ENCODE peak calls at places on chromosome 14, in five cellular contexts. Z is lung, F is tibial artery, I is iPS DF 6.9, G is hepatocyte. T is an unnamed sample. For H3K4me1 and H3K27me3, the result is how much of the 10 kb centered on the place peaks cover.

GRCh38 chr14:64764641-64765520 is 60.7 kb downstream of the PLEKHG3 start:
- DNase-seq in F (peak), G (peak), I (peak), Z (peak), T (peak)

GRCh38 chr14:32078030-32078793 is 1.1 kb downstream of the ARHGAP5 start:
- DNase-seq in F (peak), Z (peak), G (peak), I (no peak), T (peak)

GRCh38 chr14:50573862-50574261 is 13.9 kb downstream of the ATL1 start:
- DNase-seq in I (no peak), Z (no peak), G (peak), F (no peak), T (no peak)

GRCh38 chr14:53501361-53502320 is 348.5 kb upstream of the DDHD1 start:
- DNase-seq in G (peak), Z (no peak), I (no peak), F (no peak), T (peak)

GRCh38 chr14:81337073-81337472 is 63.1 kb downstream of the STON2 start:
- DNase-seq in Z (no peak), F (no peak), I (no peak), G (no peak), T (no peak)

GRCh38 chr14:65095633-65096205 is 6.6 kb downstream of the MAX start:
- DNase-seq in F (peak), Z (peak), G (peak), I (no peak), T (no peak)

GRCh38 chr14:23300687-23301223 is 1.9 kb downstream of the PPP1R3E start:
- DNase-seq in G (peak), I (no peak), F (peak), Z (no peak), T (no peak)

GRCh38 chr14:92362781-92363235 is 39.8 kb downstream of the SLC24A4 start:
- DNase-seq in Z (no peak), G (no peak), F (peak), I (no peak), T (no peak)

GRCh38 chr14:35766700-35767082 is 42.4 kb downstream of the RALGAPA1 start:
- DNase-seq in Z (no peak), G (no peak), F (no peak), I (no peak), T (no peak)

GRCh38 chr14:20458031-20458789 is 3.0 kb downstream of the PIP4P1 start:
- DNase-seq in I (no peak), Z (no peak), G (no peak), F (no peak), T (no peak)

GRCh38 chr14:30420489-30420888 is 138.5 kb upstream of the G2E3 start:
- DNase-seq in Z (no peak), G (no peak), I (no peak), F (no peak), T (no peak)

GRCh38 chr14:33567736-33568124 is 383.1 kb downstream of the EGLN3 start:
- DNase-seq in G (no peak), I (no peak), F (no peak), Z (no peak), T (no peak)

GRCh38 chr14:56135668-56136067 is 17.5 kb downstream of the PELI2 start:
- DNase-seq in I (no peak), Z (no peak), F (no peak), G (no peak), T (no peak)

GRCh38 chr14:51972566-51972965 is 16.8 kb upstream of the RTRAF start:
- DNase-seq in F (no peak), G (no peak), I (no peak), Z (no peak), T (no peak)

GRCh38 chr14:104286496-104286895 is 148.1 kb downstream of the KIF26A start:
- DNase-seq in F (no peak), I (no peak), Z (no peak), G (no peak), T (no peak)

GRCh38 chr14:70886421-70887206 is 20.6 kb upstream of the PCNX1 start:
- DNase-seq in I (no peak), G (no peak), F (no peak), Z (no peak), T (no peak)

GRCh38 chr14:64758025-64758521 is 53.8 kb downstream of the PLEKHG3 start:
- DNase-seq in Z (no peak), G (peak), F (no peak), I (no peak), T (no peak)

GRCh38 chr14:20228681-20229080 is at the start of gene OR11H7:
- DNase-seq in F (no peak), Z (no peak), G (no peak), I (no peak), T (no peak)

GRCh38 chr14:68766299-68767247 is 26.3 kb downstream of the ZFP36L1 start:
- DNase-seq in F (no peak), G (no peak), Z (no peak), I (no peak), T (no peak)

GRCh38 chr14:42248131-42248530 is 641.5 kb downstream of the LRFN5 start:
- DNase-seq in Z (no peak), F (no peak), I (no peak), G (no peak), T (peak)

GRCh38 chr14:49506650-49507049 is 79.5 kb downstream of the RPS29 start:
- DNase-seq in G (no peak), Z (no peak), I (no peak), F (no peak), T (no peak)

GRCh38 chr14:74763803-74764531 is 851 bp downstream of the YLPM1 start:
- DNase-seq in Z (no peak), I (no peak), G (peak), F (peak), T (peak)

GRCh38 chr14:104676694-104677505 is 12.5 kb upstream of the INF2 start:
- DNase-seq in I (no peak), Z (no peak), F (no peak), G (peak), T (peak)

GRCh38 chr14:77123381-77124344 is 17.9 kb downstream of the ZDHHC22 start:
- DNase-seq in F (no peak), G (peak), Z (peak), I (no peak), T (no peak)

GRCh38 chr14:105052110-105052458 is 13.1 kb downstream of the GPR132 start:
- DNase-seq in Z (no peak), F (no peak), G (no peak), I (no peak), T (no peak)

GRCh38 chr14:64581817-64582216 is 32.1 kb downstream of the PPP1R36 start:
- DNase-seq in G (no peak), F (no peak), I (no peak), Z (no peak), T (no peak)

GRCh38 chr14:62939970-62940369 is 105.3 kb downstream of the KCNH5 start:
- DNase-seq in G (no peak), I (no peak), F (no peak), Z (no peak), T (peak)

GRCh38 chr14:25756880-25757279 is 706.9 kb upstream of the STXBP6 start:
- DNase-seq in Z (no peak), F (no peak), I (peak), G (no peak), T (no peak)

GRCh38 chr14:93320489-93320888 is 12.3 kb downstream of the BTBD7 start:
- DNase-seq in G (no peak), I (no peak), F (no peak), Z (no peak), T (no peak)

GRCh38 chr14:71166434-71166833 is 259.2 kb downstream of the PCNX1 start:
- DNase-seq in F (no peak), G (peak), Z (no peak), I (peak), T (peak)

GRCh38 chr14:80434574-80435321 is 223.4 kb upstream of the DIO2 start:
- DNase-seq in F (no peak), G (peak), Z (no peak), I (no peak), T (no peak)

GRCh38 chr14:65850429-65851145 is 438.1 kb downstream of the FUT8 start:
- DNase-seq in F (no peak), Z (no peak), I (no peak), G (no peak), T (no peak)

GRCh38 chr14:96274122-96274910 is 18.3 kb downstream of the BDKRB1 start:
- DNase-seq in I (no peak), Z (no peak), F (no peak), G (peak), T (no peak)

GRCh38 chr14:50497351-50497750 is 35.0 kb downstream of the MAP4K5 start:
- DNase-seq in F (no peak), I (no peak), Z (no peak), G (no peak), T (no peak)

GRCh38 chr14:105448706-105449111 is 25.9 kb upstream of the CRIP2 start:
- DNase-seq in F (peak), I (peak), G (peak), Z (peak), T (peak)

GRCh38 chr14:81453166-81453766 is 53.1 kb upstream of the STON2 start:
- DNase-seq in Z (peak), G (peak), I (no peak), F (peak), T (peak)

DNA sequence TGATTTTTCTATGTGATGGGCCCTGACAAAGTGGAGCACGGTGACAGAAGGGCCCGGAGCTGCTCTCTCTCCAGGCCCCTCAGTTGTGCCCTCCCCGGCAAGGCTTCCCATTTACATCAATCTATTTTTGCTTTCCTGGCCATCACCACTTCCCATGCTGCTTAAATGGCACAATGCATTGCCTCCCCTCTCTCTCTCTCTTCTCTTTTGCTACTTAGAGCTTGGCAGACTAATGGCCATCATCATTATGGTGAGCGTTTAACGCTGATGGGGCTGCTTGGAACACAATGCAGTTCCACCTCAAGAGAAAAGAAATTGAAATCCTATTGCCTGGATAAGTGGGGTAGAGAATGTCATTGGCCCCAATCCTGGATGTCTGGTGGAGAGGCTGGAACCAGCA is 270.6 kb upstream of the DIO3 start:
- DNase-seq in Z (no peak), G (no peak), F (no peak), I (no peak), T (no peak)
- H3K4me1 ChIP-seq in Z (under half), G (under half), F (under half), I (under half), T (under half)

DNA sequence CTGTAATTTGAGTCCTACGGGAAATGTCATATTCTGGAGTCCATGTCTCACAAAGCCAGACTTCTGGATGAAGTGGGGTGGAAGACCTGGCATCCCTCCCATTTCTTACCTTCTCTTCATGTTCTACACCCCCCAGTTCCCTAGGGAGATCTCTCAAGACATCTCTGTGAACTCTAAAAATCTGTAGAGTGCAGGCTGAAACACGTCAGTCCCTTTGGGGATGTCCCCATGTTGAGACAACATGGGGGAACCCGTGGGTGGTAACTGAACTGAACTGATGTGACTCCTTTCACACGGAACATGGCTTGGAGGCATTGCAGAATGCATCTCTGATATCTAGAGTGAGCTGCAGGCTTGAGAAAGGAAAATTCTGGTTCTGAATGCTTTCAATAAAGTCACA is 15.2 kb downstream of the SERPINA12 start:
- DNase-seq in Z (no peak), F (no peak), I (no peak), G (no peak), T (no peak)
- H3K27me3 ChIP-seq in Z (under half), F (under half), I (under half), G (under half), T (under half)

GRCh38 chr14:73633115-73633514 is 11.7 kb upstream of the DNAL1 start:
- DNase-seq in Z (no peak), G (no peak), F (no peak), I (no peak), T (no peak)

GRCh38 chr14:73637830-73638229 is 7.0 kb upstream of the DNAL1 start:
- DNase-seq in G (no peak), F (no peak), I (no peak), Z (no peak), T (no peak)

GRCh38 chr14:73630009-73630780 is 14.6 kb upstream of the DNAL1 start:
- DNase-seq in G (no peak), F (no peak), I (no peak), Z (no peak), T (no peak)

GRCh38 chr14:73634333-73634833 is 10.4 kb upstream of the DNAL1 start:
- DNase-seq in I (peak), Z (peak), G (peak), F (no peak), T (no peak)

GRCh38 chr14:73633517-73634332 is 11.1 kb upstream of the DNAL1 start:
- DNase-seq in F (peak), G (peak), Z (peak), I (no peak), T (peak)
- H3K4me3 ChIP-seq in F (peak), G (peak), Z (peak), I (peak), T (no peak)

GRCh38 chr14:95200404-95200803 is 43.1 kb upstream of the DICER1 start:
- DNase-seq in I (no peak), G (no peak), F (no peak), Z (peak), T (peak)
- H3K4me1 ChIP-seq in I (under half), G (under half), F (under half), Z (under half), T (under half)

DNA sequence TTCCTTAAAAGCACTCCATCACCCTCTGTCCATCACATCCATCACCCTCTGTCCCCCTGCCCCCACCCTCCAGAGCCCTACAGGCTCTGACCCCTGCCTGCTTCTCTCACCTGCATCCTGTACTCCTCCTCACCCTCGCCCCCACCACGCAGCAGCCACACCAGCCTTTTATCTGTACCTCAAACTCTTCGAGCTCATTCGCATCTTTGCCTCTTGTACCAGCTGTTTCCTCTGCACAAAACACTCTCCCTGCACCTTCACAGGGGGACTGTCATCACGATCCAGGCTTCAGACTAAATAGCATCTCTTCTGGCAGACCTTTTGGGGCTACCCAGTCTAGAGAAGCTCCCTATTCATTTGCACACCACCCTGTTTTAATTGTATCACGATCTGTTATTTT is 24.1 kb downstream of the TMEM229B start:
- DNase-seq in F (no peak), I (no peak), Z (no peak), G (no peak), T (no peak)
- H3K27me3 ChIP-seq in F (under half), I (under half), Z (under half), G (under half), T (under half)

GRCh38 chr14:73424453-73424852 is 33.9 kb downstream of the NUMB start:
- DNase-seq in G (no peak), Z (no peak), I (no peak), F (no peak), T (no peak)
- H3K4me3 ChIP-seq in G (no peak), Z (no peak), I (no peak), F (no peak), T (no peak)

T was measured in SJCRH30.